ENCODE peak calls at places on chromosomes 1 and 21, in five cellular contexts. H is prostate gland; F is Karpas-422; J is coronary artery; L is CD8-positive, alpha-beta memory T cell. P is an unnamed sample.
A peak's percentile ranks its signal among the peaks of the same experiment; 100 is the strongest.

GRCh38 chr1:98454666-98455065 is 206.9 kb upstream of the SNX7 start:
- DNase-seq in H (no peak), J (no peak), F (no peak), L (no peak), P (no peak)

GRCh38 chr1:84611796-84612195 is 37.6 kb upstream of the CTBS start:
- DNase-seq in J (no peak), H (no peak), L (no peak), F (no peak), P (no peak)

GRCh38 chr1:79353224-79353623 is 346.7 kb upstream of the ADGRL4 start:
- DNase-seq in F (peak; percentile 43), H (peak; percentile 22), J (no peak), L (no peak), P (peak; percentile 32)

GRCh38 chr1:31244326-31244725 is 4.6 kb upstream of the NKAIN1 start:
- DNase-seq in H (no peak), L (no peak), J (no peak), F (no peak), P (peak; percentile 56)

GRCh38 chr1:62159940-62160348 is 34.7 kb upstream of the L1TD1 start:
- DNase-seq in J (no peak), F (no peak), H (no peak), L (no peak), P (no peak)

GRCh38 chr1:173914366-173914871 is 2.7 kb downstream of the SERPINC1 start:
- DNase-seq in F (peak; percentile 80), J (no peak), L (peak; percentile 55), H (no peak), P (no peak)

GRCh38 chr1:5575396-5576110 is 416.7 kb downstream of the NPHP4 start:
- DNase-seq in F (no peak), H (no peak), J (peak; percentile 61), L (no peak), P (no peak)

GRCh38 chr1:156244712-156245111 is 2.7 kb downstream of the BGLAP start:
- DNase-seq in F (no peak), J (no peak), L (no peak), H (no peak), P (no peak)

GRCh38 chr21:29130234-29130993 is at the start of gene MAP3K7CL:
- DNase-seq in L (no peak), F (no peak), J (peak; percentile 85), H (no peak), P (no peak)

GRCh38 chr1:53369034-53369750 is 41.3 kb upstream of the LRP8 start:
- DNase-seq in J (peak; percentile 16), L (no peak), F (no peak), H (no peak), P (no peak)

GRCh38 chr21:32861871-32862270 is 90.3 kb upstream of the PAXBP1 start:
- DNase-seq in J (no peak), L (no peak), H (no peak), F (no peak), P (no peak)

GRCh38 chr21:27813750-27814149 is 846.9 kb upstream of the ADAMTS5 start:
- DNase-seq in H (no peak), L (no peak), F (no peak), J (no peak), P (no peak)

GRCh38 chr1:239654998-239655397 is 268.6 kb downstream of the CHRM3 start:
- DNase-seq in J (no peak), H (no peak), F (no peak), L (no peak), P (no peak)

GRCh38 chr21:45289655-45290515 is 2.2 kb upstream of the POFUT2 start:
- DNase-seq in L (no peak), J (peak; percentile 72), H (no peak), F (no peak), P (peak; percentile 16)

GRCh38 chr1:116503535-116504307 is 67.1 kb downstream of the CD58 start:
- DNase-seq in F (no peak), L (peak; percentile 61), J (no peak), H (no peak), P (no peak)

GRCh38 chr21:44872568-44873355 is 728 bp downstream of the PTTG1IP start:
- DNase-seq in L (no peak), H (peak; percentile 33), F (no peak), J (peak; percentile 84), P (peak; percentile 74)

GRCh38 chr1:221875004-221875330 is 133.1 kb upstream of the DUSP10 start:
- DNase-seq in J (no peak), F (no peak), H (no peak), L (no peak), P (no peak)

GRCh38 chr1:93907718-93908117 is 1.5 kb downstream of the GCLM start:
- DNase-seq in H (no peak), J (no peak), F (peak; percentile 52), L (no peak), P (peak; percentile 48)

GRCh38 chr1:33111965-33112364 is 31.0 kb downstream of the AZIN2 start:
- DNase-seq in F (peak; percentile 71), L (no peak), H (no peak), J (no peak), P (peak; percentile 2)

GRCh38 chr1:90833497-90834087 is 116.5 kb upstream of the BARHL2 start:
- DNase-seq in J (no peak), L (no peak), F (no peak), H (no peak), P (no peak)

GRCh38 chr1:14777516-14778506 is 179.3 kb downstream of the KAZN start:
- DNase-seq in F (no peak), H (no peak), J (no peak), L (no peak), P (no peak)

GRCh38 chr1:14781811-14782210 is 183.3 kb downstream of the KAZN start:
- DNase-seq in L (no peak), J (no peak), F (no peak), H (no peak), P (no peak)

GRCh38 chr1:14778882-14779594 is 180.6 kb downstream of the KAZN start:
- DNase-seq in L (no peak), F (peak; percentile 76), H (no peak), J (no peak), P (peak; percentile 17)

GRCh38 chr1:14782741-14783591 is 184.5 kb downstream of the KAZN start:
- DNase-seq in H (no peak), F (peak; percentile 46), L (no peak), J (no peak), P (no peak)

DNA sequence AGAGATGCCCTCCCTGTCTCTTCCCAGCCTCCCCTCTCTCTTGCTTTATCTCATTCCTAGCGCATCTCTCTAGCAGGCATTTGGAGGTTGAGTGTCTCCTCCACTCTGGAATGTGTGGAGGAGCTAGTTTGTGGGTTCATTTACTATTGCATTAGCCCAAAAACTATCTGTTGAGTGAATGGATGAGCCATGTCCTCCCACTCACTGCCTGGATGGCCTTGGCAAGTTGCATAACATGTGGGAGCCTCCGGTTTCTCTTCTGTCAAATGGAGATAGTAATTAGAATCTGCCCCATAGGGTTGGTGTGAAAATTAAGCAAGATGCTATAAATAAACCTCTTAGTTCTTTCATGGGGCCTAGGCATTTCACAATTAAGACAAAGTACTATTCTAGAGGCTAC is 181.8 kb downstream of the KAZN start:
- DNase-seq in L (no peak), H (no peak), F (peak; percentile 17), J (no peak), P (no peak)
- H3K27ac ChIP-seq in L (no peak overlapping the region), H (no peak overlapping the region), F (no peak overlapping the region), J (no peak overlapping the region), P (no peak overlapping the region)

DNA sequence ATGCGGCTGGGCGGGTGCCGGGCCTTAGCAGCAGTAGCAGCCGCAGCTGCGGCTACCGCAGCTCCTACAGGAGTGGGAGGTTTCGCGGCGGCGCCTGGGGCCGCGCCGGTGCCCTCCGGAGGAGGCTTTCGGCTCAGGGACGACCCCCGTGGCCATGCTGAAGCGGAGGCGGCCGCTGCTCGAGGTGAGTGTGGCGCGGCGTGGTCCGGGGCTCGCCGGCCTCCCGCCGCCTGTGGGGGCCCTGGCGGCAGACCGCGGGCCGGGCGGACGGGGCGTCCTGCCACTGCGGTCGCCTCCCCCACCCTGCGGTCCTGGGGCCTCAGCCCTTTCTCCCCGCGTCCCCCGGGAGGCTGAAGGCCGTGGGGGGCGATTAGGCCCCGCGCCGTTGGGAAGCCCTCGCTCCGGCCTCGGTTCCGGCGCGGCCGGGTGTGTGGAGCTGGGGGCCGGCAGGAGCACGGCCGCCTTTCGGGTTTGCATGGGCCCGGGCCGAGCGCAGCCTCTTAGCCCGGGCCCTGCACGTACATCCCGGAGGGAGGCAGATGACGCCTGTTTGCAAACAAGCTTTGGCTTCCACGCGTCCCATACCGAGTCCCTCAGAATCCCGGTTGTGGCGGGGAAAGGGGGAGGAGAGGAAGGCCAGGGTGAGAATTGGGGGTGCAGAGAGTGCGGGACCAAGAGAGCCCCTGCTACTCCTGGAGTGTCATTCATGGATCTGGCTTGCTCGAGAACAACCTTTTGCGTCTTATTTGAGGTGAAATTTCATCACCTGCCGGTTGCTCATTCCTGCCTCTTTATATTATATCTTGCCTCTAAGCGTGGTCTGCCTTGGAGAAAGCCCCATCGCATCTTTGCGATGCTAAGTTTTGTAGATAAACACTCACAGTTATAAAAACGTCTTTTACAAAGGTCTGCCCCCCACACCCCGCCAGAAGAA is 598 bp downstream of the ZFYVE9 start:
- DNase-seq in J (peak; percentile 80), F (peak; percentile 63), H (peak; percentile 32), L (peak; percentile 57), P (peak; percentile 54)
- H3K27ac ChIP-seq in J (peak overlapping the region; percentile 93), F (no peak overlapping the region), H (peak overlapping the region; percentile 94), L (peak overlapping the region; percentile 55), P (peak overlapping the region; percentile 97)

DNA sequence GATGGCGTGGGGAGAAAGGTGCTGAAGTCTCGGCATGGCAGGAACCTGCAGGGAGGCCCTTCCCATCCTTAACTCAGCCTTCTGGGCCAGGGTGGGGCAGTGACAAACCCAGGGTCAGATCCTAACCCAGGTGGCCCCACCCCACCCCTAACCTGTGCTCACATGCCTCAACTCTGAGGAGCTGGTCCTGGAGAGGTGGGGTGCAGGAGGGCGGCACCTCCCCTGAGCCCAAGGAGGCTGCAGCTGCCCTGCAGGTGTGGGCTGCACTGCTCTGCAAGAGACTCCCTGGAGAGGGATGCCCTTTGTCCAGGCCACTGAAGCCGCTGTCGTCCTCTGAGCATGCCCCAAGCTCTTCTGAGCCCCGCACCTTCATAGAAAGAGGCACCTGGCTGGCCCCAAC is 15.2 kb upstream of the ADAMTSL4 start:
- DNase-seq in H (no peak), F (no peak), J (no peak), L (no peak), P (no peak)
- H3K27ac ChIP-seq in H (no peak overlapping the region), F (no peak overlapping the region), J (peak overlapping the region; percentile 68), L (no peak overlapping the region), P (no peak overlapping the region)

DNA sequence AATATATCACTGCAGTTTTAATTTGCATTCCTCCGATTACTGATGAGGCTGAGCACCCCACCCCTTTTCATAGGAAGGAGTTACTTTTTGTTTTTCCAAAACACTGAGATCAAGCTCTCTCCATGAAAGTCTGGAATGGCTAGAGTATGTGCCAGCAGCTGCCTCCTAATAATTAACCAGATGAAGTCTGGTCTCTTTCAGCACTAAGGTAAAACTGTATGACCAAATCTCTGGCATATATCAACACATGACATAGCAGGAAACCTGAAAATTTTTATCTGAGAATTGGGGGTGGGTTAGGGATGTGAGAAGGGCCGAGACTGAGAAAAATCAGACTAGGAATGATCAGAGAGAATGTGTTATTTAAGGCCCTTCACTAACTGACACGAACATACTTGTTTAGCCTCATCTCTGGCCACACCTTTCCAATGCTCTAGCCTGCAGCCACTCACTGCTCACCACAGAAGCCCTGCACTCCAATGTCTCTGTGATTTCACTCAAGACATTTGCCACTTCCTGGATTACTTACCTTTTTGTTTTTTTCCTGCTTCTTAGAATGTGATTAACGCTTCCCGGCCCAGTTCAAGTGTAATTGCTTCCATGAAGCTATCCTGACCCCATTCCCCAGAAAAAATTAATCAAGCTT is 34.7 kb downstream of the WASF2 start:
- DNase-seq in H (no peak), J (peak; percentile 12), L (no peak), F (no peak), P (no peak)
- H3K27ac ChIP-seq in H (no peak overlapping the region), J (no peak overlapping the region), L (no peak overlapping the region), F (no peak overlapping the region), P (peak overlapping the region; percentile 17)

P was measured in adrenal gland.